ENCODE peak calls at places on chromosomes 11 and 22, in ten cellular contexts. C is neural progenitor cell, W is brain microvascular endothelial cell, S is endodermal cell, T is Peyer's patch, V is dorsolateral prefrontal cortex, P is BJ, A is fibroblast of lung, J is AG04449, Q is body of pancreas. K is an unnamed sample.

GRCh38 chr22:19879996-19880785 is 25.5 kb upstream of the GNB1L start:
- DNase-seq in P (no peak), C (no peak), W (no peak), Q (peak; percentile 8), S (peak; percentile 67), T (peak; percentile 40), J (no peak), V (peak; percentile 32), A (no peak), K (no peak)

GRCh38 chr11:94537051-94537600 is 6.6 kb upstream of the FUT4 start:
- DNase-seq in Q (no peak), V (no peak), A (peak; percentile 75), C (no peak), S (no peak), P (peak; percentile 25), W (peak; percentile 59), J (peak; percentile 70), T (no peak), K (no peak)

GRCh38 chr11:12272821-12273617 is 104.4 kb upstream of the PARVA start:
- DNase-seq in V (no peak), P (no peak), T (peak; percentile 26), S (no peak), W (peak; percentile 73), A (peak; percentile 81), C (no peak), Q (peak; percentile 7), J (peak; percentile 36), K (no peak)

GRCh38 chr11:72684236-72684912 is 10.2 kb upstream of the PDE2A start:
- DNase-seq in W (peak; percentile 57), T (peak; percentile 64), A (peak; percentile 58), J (no peak), P (no peak), C (peak; percentile 52), V (no peak), Q (peak; percentile 68), S (peak; percentile 92), K (peak; percentile 77)

GRCh38 chr11:16059332-16059731 is 297.0 kb downstream of the SOX6 start:
- DNase-seq in J (no peak), A (no peak), C (no peak), S (no peak), Q (no peak), V (no peak), W (no peak), P (peak; percentile 15), T (no peak), K (no peak)

GRCh38 chr11:134981824-134982223 is 569.8 kb upstream of the B3GAT1 start:
- DNase-seq in W (no peak), S (no peak), V (no peak), C (no peak), A (no peak), J (no peak), T (no peak), Q (no peak), P (no peak), K (no peak)

GRCh38 chr11:72740060-72740424 is 12.2 kb downstream of the ARAP1 start:
- DNase-seq in S (no peak), J (no peak), A (no peak), T (no peak), P (no peak), C (no peak), Q (no peak), V (no peak), W (no peak), K (no peak)

GRCh38 chr11:9004310-9004945 is 627 bp upstream of the NRIP3 start:
- DNase-seq in Q (no peak), P (no peak), T (peak; percentile 56), W (no peak), A (no peak), C (peak; percentile 74), J (no peak), V (no peak), S (peak; percentile 88), K (no peak)

GRCh38 chr22:36839356-36840073 is 21.3 kb upstream of the NCF4 start:
- DNase-seq in J (no peak), W (no peak), S (no peak), V (no peak), Q (no peak), A (peak; percentile 14), P (no peak), C (no peak), T (no peak), K (no peak)

GRCh38 chr22:38250642-38251354 is 22.0 kb downstream of the TMEM184B start:
- DNase-seq in T (no peak), V (no peak), P (no peak), S (no peak), A (no peak), J (no peak), C (no peak), W (no peak), Q (no peak), K (no peak)

GRCh38 chr22:37420656-37421467 is 6.4 kb downstream of the ELFN2 start:
- DNase-seq in C (no peak), Q (no peak), W (no peak), V (no peak), P (no peak), S (no peak), T (peak; percentile 39), A (peak; percentile 56), J (no peak), K (no peak)

GRCh38 chr11:2562181-2562581 is 117.4 kb downstream of the KCNQ1 start:
- DNase-seq in V (peak; percentile 92), Q (peak; percentile 43), J (no peak), P (no peak), W (no peak), T (peak; percentile 50), A (no peak), S (peak; percentile 40), C (peak; percentile 63), K (peak; percentile 0)

GRCh38 chr11:35803115-35803514 is 140.5 kb downstream of the TRIM44 start:
- DNase-seq in C (no peak), W (no peak), S (no peak), V (no peak), P (no peak), J (no peak), T (no peak), Q (no peak), A (no peak), K (no peak)

GRCh38 chr11:35802221-35802620 is 139.6 kb downstream of the TRIM44 start:
- DNase-seq in S (no peak), Q (no peak), A (no peak), W (no peak), C (no peak), J (no peak), P (no peak), T (no peak), V (no peak), K (no peak)

GRCh38 chr11:35800970-35801953 is 138.7 kb downstream of the TRIM44 start:
- DNase-seq in W (no peak), Q (no peak), T (no peak), A (no peak), S (no peak), P (no peak), C (no peak), J (no peak), V (no peak), K (no peak)

GRCh38 chr11:35804446-35805040 is 139.3 kb upstream of the LDLRAD3 start:
- DNase-seq in P (no peak), J (no peak), V (no peak), T (no peak), W (no peak), S (no peak), C (no peak), Q (no peak), A (no peak), K (no peak)

GRCh38 chr11:35802672-35803071 is 140.1 kb downstream of the TRIM44 start:
- DNase-seq in V (no peak), J (no peak), T (no peak), S (no peak), A (no peak), Q (no peak), W (no peak), C (no peak), P (no peak), K (no peak)
- H3K4me3 ChIP-seq in V (no peak overlapping the region), J (no peak overlapping the region), T (no peak overlapping the region), S (no peak overlapping the region), A (no peak overlapping the region), Q (no peak overlapping the region), W (no peak overlapping the region), C (no peak overlapping the region), P (no peak overlapping the region), K (no peak overlapping the region)

DNA sequence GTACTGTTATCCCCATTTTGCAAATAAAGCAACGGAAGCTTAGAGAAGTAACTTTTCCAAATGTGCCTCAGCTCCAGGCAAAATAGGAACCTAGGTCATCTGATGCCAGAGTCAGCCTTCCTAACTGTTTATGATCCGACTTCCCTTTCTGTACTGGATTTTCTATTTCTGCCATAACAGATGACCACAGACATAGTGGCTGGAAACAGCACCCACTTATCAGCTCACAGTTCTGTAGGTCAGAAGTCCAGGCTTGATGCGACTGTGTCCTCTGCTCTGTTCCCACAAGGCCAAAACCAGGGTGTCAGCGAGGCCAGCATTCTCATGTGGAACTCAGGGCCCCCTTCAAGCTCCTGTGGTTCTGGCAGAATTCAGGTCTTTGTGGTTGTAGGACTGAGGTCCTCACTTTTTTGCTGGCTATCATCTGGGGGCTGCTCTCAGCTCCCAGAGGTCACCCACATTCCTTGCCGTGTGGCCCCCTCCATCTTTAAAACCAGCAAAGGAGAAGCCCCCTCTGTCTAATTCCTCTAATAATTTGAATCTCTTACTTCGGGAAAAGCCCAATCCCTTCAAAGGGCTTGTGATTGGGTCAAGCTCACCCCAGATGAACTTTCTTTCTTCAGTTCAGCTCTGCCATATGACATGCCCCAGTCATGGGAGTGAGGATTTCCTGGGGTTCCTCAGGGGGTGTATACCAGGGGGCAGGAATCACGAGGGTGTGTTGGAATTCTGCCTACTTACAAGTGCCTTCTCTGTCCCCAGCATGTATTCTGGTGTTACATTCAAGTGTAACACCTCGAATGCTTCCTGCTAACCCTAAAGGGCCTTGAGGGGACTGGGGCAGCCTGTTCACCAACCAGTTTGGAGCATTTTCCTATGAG is 15.3 kb downstream of the KCNJ5 start:
- DNase-seq in A (no peak), J (no peak), S (no peak), Q (no peak), V (no peak), P (no peak), W (no peak), C (no peak), T (no peak), K (no peak)
- H3K4me3 ChIP-seq in A (no peak overlapping the region), J (peak overlapping the region; percentile 60), S (peak overlapping the region; percentile 70), Q (no peak overlapping the region), V (peak overlapping the region; percentile 63), P (no peak overlapping the region), W (no peak overlapping the region), C (peak overlapping the region; percentile 60), T (peak overlapping the region; percentile 36), K (no peak overlapping the region)

GRCh38 chr11:61004037-61004641 is 32.7 kb downstream of the CD6 start:
- DNase-seq in Q (no peak), T (no peak), S (no peak), A (peak; percentile 76), J (no peak), V (no peak), P (no peak), C (no peak), W (peak; percentile 32), K (no peak)
- H3K4me3 ChIP-seq in Q (no peak overlapping the region), T (no peak overlapping the region), S (no peak overlapping the region), A (no peak overlapping the region), J (no peak overlapping the region), V (no peak overlapping the region), P (no peak overlapping the region), C (no peak overlapping the region), W (no peak overlapping the region), K (no peak overlapping the region)

DNA sequence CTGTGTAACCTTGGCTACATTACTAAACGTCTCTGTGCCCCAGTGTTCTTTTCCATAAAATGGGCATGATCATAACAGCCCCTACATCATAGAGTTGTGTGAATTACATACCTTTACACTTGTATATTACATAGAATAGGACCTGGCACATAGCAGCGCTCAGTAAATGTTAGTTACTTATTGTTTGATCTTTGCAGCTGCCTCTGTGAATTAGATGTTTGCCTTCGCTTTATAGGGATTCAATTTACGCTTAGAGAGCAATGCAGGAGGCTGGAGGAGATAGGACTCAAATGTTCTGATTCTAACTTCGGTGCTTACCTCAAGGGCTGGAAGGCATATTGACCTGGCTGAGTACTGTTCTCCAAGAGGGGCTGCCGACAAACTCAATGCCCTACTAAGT is 10.4 kb upstream of the TIMP3 start:
- DNase-seq in V (no peak), Q (no peak), W (no peak), S (no peak), J (no peak), A (no peak), C (no peak), P (no peak), T (no peak), K (no peak)
- H3K4me3 ChIP-seq in V (no peak overlapping the region), Q (no peak overlapping the region), W (no peak overlapping the region), S (no peak overlapping the region), J (no peak overlapping the region), A (no peak overlapping the region), C (no peak overlapping the region), P (no peak overlapping the region), T (no peak overlapping the region), K (no peak overlapping the region)